ENCODE peak calls at places on chromosomes 6 and 20, in ten cellular contexts. Y, C, J, V, M, P, U, F, S and A are unnamed samples.

GRCh38 chr20:51286758-51287157 is 255.8 kb downstream of the NFATC2 start:
- DNase-seq in Y (no peak), C (no peak), J (no peak), V (no peak), M (no peak), P (no peak), U (no peak), F (no peak), S (no peak), A (no peak)

GRCh38 chr6:79189760-79190159 is 44.7 kb downstream of the HMGN3 start:
- DNase-seq in Y (no peak), C (no peak), J (no peak), V (no peak), M (no peak), P (no peak), U (no peak), F (no peak), S (no peak), A (no peak)

GRCh38 chr6:51992834-51993233 is 94.6 kb downstream of the PKHD1 start:
- DNase-seq in Y (no peak), C (no peak), J (no peak), V (no peak), M (no peak), P (no peak), U (no peak), F (no peak), S (no peak), A (no peak)

GRCh38 chr6:137260205-137260604 is 41.0 kb upstream of the IFNGR1 start:
- DNase-seq in Y (no peak), C (no peak), J (no peak), V (no peak), M (no peak), P (no peak), U (no peak), F (no peak), S (no peak), A (no peak)

GRCh38 chr6:136720045-136720760 is 72.1 kb downstream of the MAP3K5 start:
- DNase-seq in Y (no peak), C (no peak), J (no peak), V (no peak), M (no peak), P (no peak), U (no peak), F (no peak), S (no peak), A (no peak)

GRCh38 chr6:20211941-20212391 is 303 bp downstream of the MBOAT1 start:
- DNase-seq in Y (no peak), C (no peak), J (no peak), V (no peak), M (peak; percentile 79), P (no peak), U (no peak), F (peak; percentile 27), S (peak; percentile 50), A (no peak)

GRCh38 chr6:100001915-100002388 is 7.9 kb upstream of the MCHR2 start:
- DNase-seq in Y (peak; percentile 5), C (peak; percentile 45), J (no peak), V (peak; percentile 13), M (peak; percentile 7), P (no peak), U (no peak), F (peak; percentile 57), S (peak; percentile 53), A (peak; percentile 80)

GRCh38 chr20:57713505-57713903 is 3.7 kb upstream of the PMEPA1 start:
- DNase-seq in Y (no peak), C (no peak), J (no peak), V (no peak), M (no peak), P (no peak), U (peak; percentile 90), F (no peak), S (no peak), A (no peak)

GRCh38 chr6:162177733-162178132 is 549.8 kb downstream of the PRKN start:
- DNase-seq in Y (no peak), C (peak; percentile 45), J (no peak), V (no peak), M (no peak), P (no peak), U (no peak), F (no peak), S (peak; percentile 3), A (no peak)

GRCh38 chr6:38782616-38783015 is 67.5 kb downstream of the DNAH8 start:
- DNase-seq in Y (no peak), C (no peak), J (no peak), V (no peak), M (no peak), P (no peak), U (no peak), F (no peak), S (no peak), A (no peak)

GRCh38 chr6:27870486-27870885 is 41.7 kb downstream of the OR2B2 start:
- DNase-seq in Y (no peak), C (no peak), J (no peak), V (no peak), M (no peak), P (no peak), U (no peak), F (no peak), S (peak; percentile 24), A (no peak)

GRCh38 chr20:4443016-4443415 is 278.7 kb upstream of the PRND start:
- DNase-seq in Y (no peak), C (no peak), J (no peak), V (no peak), M (no peak), P (no peak), U (no peak), F (no peak), S (peak; percentile 99), A (no peak)